ENCODE peak calls at places on chromosomes 3 and 15, in six cellular contexts. M is IMR-90, G is neuronal stem cell, F is mesendoderm, W is H1, T is mesenchymal stem cell. J is an unnamed sample.
A peak's percentile ranks its signal among the peaks of the same experiment; 100 is the strongest.

GRCh38 chr3:125644036-125645025 is 49.0 kb upstream of the OSBPL11 start:
- DNase-seq in F (no peak), W (no peak), G (no peak), T (peak; percentile 45), M (peak; percentile 8), J (peak; percentile 94)

GRCh38 chr3:121998030-121998580 is 23.9 kb downstream of the ILDR1 start:
- DNase-seq in T (peak; percentile 54), M (peak; percentile 56), G (no peak), W (no peak), F (no peak), J (no peak)

GRCh38 chr3:171950373-171950772 is 89.0 kb upstream of the FNDC3B start:
- DNase-seq in T (peak; percentile 59), G (no peak), M (peak; percentile 56), W (no peak), F (peak; percentile 89), J (no peak)

GRCh38 chr15:96331141-96331941 is 841 bp downstream of the NR2F2 start:
- DNase-seq in T (peak; percentile 62), W (no peak), G (peak; percentile 26), F (no peak), M (no peak), J (peak; percentile 68)

GRCh38 chr3:127673191-127674098 is 693 bp downstream of the ABTB1 start:
- DNase-seq in G (no peak), T (peak; percentile 68), F (no peak), W (no peak), M (peak; percentile 57), J (peak; percentile 73)

GRCh38 chr15:19987389-19988048 is 554.1 kb downstream of the GOLGA6L6 start:
- DNase-seq in G (no peak), F (peak; percentile 0), W (no peak), T (no peak), M (no peak), J (no peak)

GRCh38 chr3:11238880-11239279 is 33.3 kb upstream of the ATG7 start:
- DNase-seq in G (no peak), T (peak; percentile 87), W (no peak), F (no peak), M (peak; percentile 95), J (peak; percentile 79)

GRCh38 chr15:52221730-52222129 is 30.5 kb upstream of the GNB5 start:
- DNase-seq in T (no peak), F (no peak), G (no peak), M (no peak), W (no peak), J (no peak)

GRCh38 chr3:186789554-186790260 is 6.3 kb downstream of the EIF4A2 start:
- DNase-seq in G (no peak), M (peak; percentile 22), W (no peak), F (no peak), T (no peak), J (peak; percentile 38)

GRCh38 chr15:90336705-90337141 is 15.4 kb upstream of the ZNF774 start:
- DNase-seq in F (no peak), T (peak; percentile 52), W (no peak), M (peak; percentile 85), G (no peak), J (peak; percentile 85)

GRCh38 chr3:48088749-48089466 is 72.7 kb upstream of the MAP4 start:
- DNase-seq in W (peak; percentile 91), F (peak; percentile 99), M (peak; percentile 95), G (peak; percentile 98), T (peak; percentile 98), J (peak; percentile 97)

GRCh38 chr3:111803123-111803593 is 55.9 kb upstream of the PHLDB2 start:
- DNase-seq in G (no peak), W (no peak), F (peak; percentile 19), T (peak; percentile 86), M (peak; percentile 97), J (peak; percentile 88)

GRCh38 chr15:34084086-34084485 is 17.6 kb downstream of the EMC7 start:
- DNase-seq in W (no peak), M (peak; percentile 84), F (no peak), T (no peak), G (no peak), J (no peak)

GRCh38 chr3:125351814-125352456 is 23.2 kb downstream of the ZNF148 start:
- DNase-seq in T (peak; percentile 47), G (no peak), F (no peak), M (peak; percentile 71), W (no peak), J (no peak)

GRCh38 chr3:101827211-101828174 is 21.8 kb upstream of the NFKBIZ start:
- DNase-seq in M (peak; percentile 84), F (peak; percentile 89), W (no peak), G (peak; percentile 62), T (peak; percentile 92), J (peak; percentile 80)

GRCh38 chr3:101833446-101833974 is 15.8 kb upstream of the NFKBIZ start:
- DNase-seq in M (no peak), T (no peak), G (no peak), F (no peak), W (no peak), J (no peak)

GRCh38 chr3:101829066-101829830 is 20.1 kb upstream of the NFKBIZ start:
- DNase-seq in G (no peak), F (no peak), T (peak; percentile 77), M (peak; percentile 85), W (no peak), J (no peak)

GRCh38 chr3:101828289-101828688 is 21.0 kb upstream of the NFKBIZ start:
- DNase-seq in G (no peak), M (no peak), T (no peak), F (no peak), W (no peak), J (no peak)

GRCh38 chr3:101829878-101830277 is 19.4 kb upstream of the NFKBIZ start:
- DNase-seq in F (no peak), T (no peak), G (no peak), W (no peak), M (no peak), J (no peak)
- H3K4me2 ChIP-seq in F (no peak overlapping the region), T (no peak overlapping the region), G (no peak overlapping the region), W (no peak overlapping the region), M (no peak overlapping the region), J (no peak overlapping the region)

GRCh38 chr15:63076136-63077005 is 33.8 kb downstream of the TPM1 start:
- DNase-seq in G (no peak), M (no peak), T (no peak), W (peak; percentile 51), F (peak; percentile 76), J (peak; percentile 77)
- H2BK120ac ChIP-seq in G (no peak overlapping the region), M (no peak overlapping the region), T (peak overlapping the region; percentile 39), W (peak overlapping the region; percentile 76), F (no peak overlapping the region), J (peak overlapping the region; percentile 56)

DNA sequence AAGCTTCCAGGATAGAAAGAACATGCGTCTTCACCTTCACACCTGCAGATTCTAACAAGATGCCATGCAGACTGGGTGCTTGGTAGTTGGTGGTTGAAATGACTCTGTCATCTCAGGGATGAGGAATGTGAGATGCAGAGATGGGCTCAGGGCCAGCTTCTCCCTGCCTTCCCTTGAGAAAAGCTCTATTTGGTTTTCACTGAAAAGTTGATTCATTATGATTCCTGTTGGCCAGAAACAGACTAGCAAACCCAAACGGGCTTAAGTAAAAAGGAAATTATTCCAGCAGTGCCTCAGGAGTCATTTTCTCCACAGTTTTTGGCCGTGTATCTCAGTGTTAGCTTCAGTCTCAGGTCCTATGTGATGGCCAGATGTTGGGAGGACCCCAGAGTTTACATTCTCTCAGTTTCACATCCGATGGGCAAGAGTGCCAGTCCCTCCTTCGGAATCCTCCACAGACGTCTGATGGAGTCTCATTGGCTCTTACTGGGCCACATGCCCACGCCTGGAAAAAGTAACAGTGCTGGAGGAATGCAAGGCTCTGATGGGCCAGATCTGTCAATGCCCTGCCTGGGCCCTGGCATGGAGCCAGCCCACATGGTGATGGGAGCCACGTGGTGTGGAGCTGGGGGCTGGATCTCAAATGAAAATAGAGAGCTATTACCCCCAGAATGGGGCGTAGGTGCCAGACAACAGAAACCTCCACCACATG is 22.3 kb upstream of the SACM1L start:
- DNase-seq in W (no peak), T (peak; percentile 31), G (no peak), M (peak; percentile 69), F (no peak), J (no peak)
- H3K4me2 ChIP-seq in W (no peak overlapping the region), T (no peak overlapping the region), G (no peak overlapping the region), M (peak overlapping the region; percentile 29), F (no peak overlapping the region), J (no peak overlapping the region)

GRCh38 chr3:184558726-184559125 is 2.9 kb upstream of the EPHB3 start:
- DNase-seq in G (no peak), W (no peak), M (no peak), T (no peak), F (peak; percentile 64), J (no peak)
- H2BK120ac ChIP-seq in G (no peak overlapping the region), W (no peak overlapping the region), M (no peak overlapping the region), T (no peak overlapping the region), F (no peak overlapping the region), J (no peak overlapping the region)

J was measured in trophoblast cell.